ENCODE peak calls at places on chromosomes 16 and 17, in eight cellular contexts. One of them, this sample, is unnamed.

GRCh38 chr16:749010-749409 is 8.2 kb upstream of the CIAO3 start:
- DNase-seq in IMR-90: peak; percentile 81
- DNase-seq in tibial nerve: no peak
- DNase-seq in body of pancreas: no peak
- DNase-seq in transverse colon: no peak
- DNase-seq in adrenal gland: no peak
- DNase-seq in heart left ventricle: no peak
- DNase-seq in vagina: no peak
- DNase-seq in this sample: no peak

GRCh38 chr17:2089021-2089422 is 34.1 kb downstream of the HIC1 start:
- DNase-seq in IMR-90: peak; percentile 73
- DNase-seq in tibial nerve: no peak
- DNase-seq in body of pancreas: no peak
- DNase-seq in transverse colon: no peak
- DNase-seq in adrenal gland: no peak
- DNase-seq in heart left ventricle: no peak
- DNase-seq in vagina: no peak
- DNase-seq in this sample: no peak

GRCh38 chr16:53912155-53912554 is 208.2 kb downstream of the FTO start:
- DNase-seq in IMR-90: no peak
- DNase-seq in tibial nerve: no peak
- DNase-seq in body of pancreas: no peak
- DNase-seq in transverse colon: no peak
- DNase-seq in adrenal gland: no peak
- DNase-seq in heart left ventricle: no peak
- DNase-seq in vagina: no peak
- DNase-seq in this sample: no peak

GRCh38 chr17:73474370-73474988 is 162.7 kb upstream of the CDC42EP4 start:
- DNase-seq in IMR-90: peak; percentile 39
- DNase-seq in tibial nerve: peak; percentile 21
- DNase-seq in body of pancreas: peak; percentile 80
- DNase-seq in transverse colon: peak; percentile 67
- DNase-seq in adrenal gland: peak; percentile 84
- DNase-seq in heart left ventricle: peak; percentile 86
- DNase-seq in vagina: no peak
- DNase-seq in this sample: no peak

GRCh38 chr17:81641825-81642489 is 5.0 kb downstream of the TSPAN10 start:
- DNase-seq in IMR-90: peak; percentile 77
- DNase-seq in tibial nerve: no peak
- DNase-seq in body of pancreas: no peak
- DNase-seq in transverse colon: no peak
- DNase-seq in adrenal gland: peak; percentile 43
- DNase-seq in heart left ventricle: no peak
- DNase-seq in vagina: no peak
- DNase-seq in this sample: no peak

GRCh38 chr17:47423406-47424295 is 99.9 kb downstream of the EFCAB13 start:
- DNase-seq in IMR-90: no peak
- DNase-seq in tibial nerve: no peak
- DNase-seq in body of pancreas: peak; percentile 31
- DNase-seq in transverse colon: peak; percentile 58
- DNase-seq in adrenal gland: peak; percentile 22
- DNase-seq in heart left ventricle: peak; percentile 4
- DNase-seq in vagina: no peak
- DNase-seq in this sample: peak; percentile 18

GRCh38 chr16:66931665-66932064 is 2.5 kb downstream of the CIAO2B start:
- DNase-seq in IMR-90: no peak
- DNase-seq in tibial nerve: no peak
- DNase-seq in body of pancreas: no peak
- DNase-seq in transverse colon: no peak
- DNase-seq in adrenal gland: no peak
- DNase-seq in heart left ventricle: no peak
- DNase-seq in vagina: no peak
- DNase-seq in this sample: no peak

GRCh38 chr17:41906465-41907184 is 12.1 kb downstream of the ACLY start:
- DNase-seq in IMR-90: peak; percentile 35
- DNase-seq in tibial nerve: no peak
- DNase-seq in body of pancreas: no peak
- DNase-seq in transverse colon: no peak
- DNase-seq in adrenal gland: peak; percentile 56
- DNase-seq in heart left ventricle: no peak
- DNase-seq in vagina: no peak
- DNase-seq in this sample: no peak

GRCh38 chr16:85673529-85674417 is 15.0 kb downstream of the GINS2 start:
- DNase-seq in IMR-90: peak; percentile 75
- DNase-seq in tibial nerve: no peak
- DNase-seq in body of pancreas: peak; percentile 93
- DNase-seq in transverse colon: no peak
- DNase-seq in adrenal gland: peak; percentile 95
- DNase-seq in heart left ventricle: peak; percentile 69
- DNase-seq in vagina: no peak
- DNase-seq in this sample: no peak

GRCh38 chr17:43584666-43585102 is 38.5 kb upstream of the ETV4 start:
- DNase-seq in IMR-90: peak; percentile 52
- DNase-seq in tibial nerve: no peak
- DNase-seq in body of pancreas: no peak
- DNase-seq in transverse colon: no peak
- DNase-seq in adrenal gland: peak; percentile 56
- DNase-seq in heart left ventricle: no peak
- DNase-seq in vagina: no peak
- DNase-seq in this sample: no peak

GRCh38 chr16:66858740-66859396 is 14.7 kb downstream of the CA7 start:
- DNase-seq in IMR-90: peak; percentile 49
- DNase-seq in tibial nerve: no peak
- DNase-seq in body of pancreas: peak; percentile 47
- DNase-seq in transverse colon: no peak
- DNase-seq in adrenal gland: peak; percentile 93
- DNase-seq in heart left ventricle: peak; percentile 57
- DNase-seq in vagina: no peak
- DNase-seq in this sample: no peak

GRCh38 chr16:86668136-86668535 is 89.8 kb downstream of the FOXL1 start:
- DNase-seq in IMR-90: peak; percentile 77
- DNase-seq in tibial nerve: no peak
- DNase-seq in body of pancreas: no peak
- DNase-seq in transverse colon: no peak
- DNase-seq in adrenal gland: no peak
- DNase-seq in heart left ventricle: peak; percentile 44
- DNase-seq in vagina: no peak
- DNase-seq in this sample: no peak

GRCh38 chr17:27944546-27945332 is 51.6 kb upstream of the LYRM9 start:
- DNase-seq in IMR-90: no peak
- DNase-seq in tibial nerve: no peak
- DNase-seq in body of pancreas: no peak
- DNase-seq in transverse colon: no peak
- DNase-seq in adrenal gland: no peak
- DNase-seq in heart left ventricle: no peak
- DNase-seq in vagina: no peak
- DNase-seq in this sample: no peak

GRCh38 chr17:36593651-36594316 is 2.1 kb downstream of the DHRS11 start:
- DNase-seq in IMR-90: no peak
- DNase-seq in tibial nerve: no peak
- DNase-seq in body of pancreas: no peak
- DNase-seq in transverse colon: peak; percentile 30
- DNase-seq in adrenal gland: no peak
- DNase-seq in heart left ventricle: no peak
- DNase-seq in vagina: no peak
- DNase-seq in this sample: no peak

GRCh38 chr17:40956401-40957254 is 10.1 kb downstream of the KRT39 start:
- DNase-seq in IMR-90: peak; percentile 100
- DNase-seq in tibial nerve: no peak
- DNase-seq in body of pancreas: no peak
- DNase-seq in transverse colon: no peak
- DNase-seq in adrenal gland: no peak
- DNase-seq in heart left ventricle: no peak
- DNase-seq in vagina: no peak
- DNase-seq in this sample: no peak

GRCh38 chr17:48236681-48237134 is 129.1 kb downstream of the SNX11 start:
- DNase-seq in IMR-90: peak; percentile 69
- DNase-seq in tibial nerve: no peak
- DNase-seq in body of pancreas: no peak
- DNase-seq in transverse colon: no peak
- DNase-seq in adrenal gland: peak; percentile 44
- DNase-seq in heart left ventricle: no peak
- DNase-seq in vagina: no peak
- DNase-seq in this sample: no peak

GRCh38 chr16:911604-912321 is 59.0 kb downstream of the LMF1 start:
- DNase-seq in IMR-90: no peak
- DNase-seq in tibial nerve: no peak
- DNase-seq in body of pancreas: no peak
- DNase-seq in transverse colon: no peak
- DNase-seq in adrenal gland: no peak
- DNase-seq in heart left ventricle: no peak
- DNase-seq in vagina: no peak
- DNase-seq in this sample: no peak

GRCh38 chr16:8867483-8868271 is 1.1 kb downstream of the CARHSP1 start:
- DNase-seq in IMR-90: no peak
- DNase-seq in tibial nerve: peak; percentile 56
- DNase-seq in body of pancreas: peak; percentile 68
- DNase-seq in transverse colon: peak; percentile 73
- DNase-seq in adrenal gland: peak; percentile 51
- DNase-seq in heart left ventricle: peak; percentile 51
- DNase-seq in vagina: no peak
- DNase-seq in this sample: no peak

GRCh38 chr17:72430611-72431432 is 310.0 kb downstream of the SOX9 start:
- DNase-seq in IMR-90: no peak
- DNase-seq in tibial nerve: no peak
- DNase-seq in body of pancreas: no peak
- DNase-seq in transverse colon: peak; percentile 77
- DNase-seq in adrenal gland: no peak
- DNase-seq in heart left ventricle: no peak
- DNase-seq in vagina: no peak
- DNase-seq in this sample: no peak

GRCh38 chr17:35069311-35069710 is 5.8 kb upstream of the RFFL start:
- DNase-seq in IMR-90: peak; percentile 66
- DNase-seq in tibial nerve: no peak
- DNase-seq in body of pancreas: no peak
- DNase-seq in transverse colon: no peak
- DNase-seq in adrenal gland: no peak
- DNase-seq in heart left ventricle: no peak
- DNase-seq in vagina: no peak
- DNase-seq in this sample: no peak
- TF ChIP-seq POLR2A in IMR-90: no peak
- TF ChIP-seq POLR2A in tibial nerve: no peak
- TF ChIP-seq POLR2A in body of pancreas: no peak
- TF ChIP-seq POLR2A in transverse colon: no peak
- TF ChIP-seq POLR2A in adrenal gland: no peak
- TF ChIP-seq POLR2A in heart left ventricle: no peak
- TF ChIP-seq POLR2A in vagina: no peak
- TF ChIP-seq POLR2A in this sample: no peak

GRCh38 chr16:2866422-2866821 is 8.5 kb upstream of the PRSS22 start:
- DNase-seq in IMR-90: no peak
- DNase-seq in tibial nerve: no peak
- DNase-seq in body of pancreas: no peak
- DNase-seq in transverse colon: no peak
- DNase-seq in adrenal gland: no peak
- DNase-seq in heart left ventricle: no peak
- DNase-seq in vagina: no peak
- DNase-seq in this sample: no peak

GRCh38 chr16:2867661-2867986 is 9.7 kb upstream of the PRSS22 start:
- DNase-seq in IMR-90: no peak
- DNase-seq in tibial nerve: no peak
- DNase-seq in body of pancreas: no peak
- DNase-seq in transverse colon: no peak
- DNase-seq in adrenal gland: no peak
- DNase-seq in heart left ventricle: no peak
- DNase-seq in vagina: no peak
- DNase-seq in this sample: no peak

GRCh38 chr16:2869502-2870064 is 11.6 kb upstream of the PRSS22 start:
- DNase-seq in IMR-90: no peak
- DNase-seq in tibial nerve: no peak
- DNase-seq in body of pancreas: no peak
- DNase-seq in transverse colon: no peak
- DNase-seq in adrenal gland: no peak
- DNase-seq in heart left ventricle: no peak
- DNase-seq in vagina: no peak
- DNase-seq in this sample: no peak

GRCh38 chr16:2871926-2872325 is 11.1 kb upstream of the FLYWCH2 start:
- DNase-seq in IMR-90: no peak
- DNase-seq in tibial nerve: no peak
- DNase-seq in body of pancreas: no peak
- DNase-seq in transverse colon: no peak
- DNase-seq in adrenal gland: no peak
- DNase-seq in heart left ventricle: no peak
- DNase-seq in vagina: no peak
- DNase-seq in this sample: no peak

GRCh38 chr16:2867987-2868789 is 10.2 kb upstream of the PRSS22 start:
- DNase-seq in IMR-90: peak; percentile 93
- DNase-seq in tibial nerve: peak; percentile 92
- DNase-seq in body of pancreas: peak; percentile 94
- DNase-seq in transverse colon: peak; percentile 97
- DNase-seq in adrenal gland: peak; percentile 97
- DNase-seq in heart left ventricle: peak; percentile 93
- DNase-seq in vagina: no peak
- DNase-seq in this sample: peak; percentile 99
- TF ChIP-seq POLR2A in IMR-90: peak; percentile 67
- TF ChIP-seq POLR2A in tibial nerve: peak; percentile 36
- TF ChIP-seq POLR2A in body of pancreas: peak; percentile 17
- TF ChIP-seq POLR2A in transverse colon: peak; percentile 16
- TF ChIP-seq POLR2A in adrenal gland: peak; percentile 72
- TF ChIP-seq POLR2A in heart left ventricle: peak; percentile 50
- TF ChIP-seq POLR2A in vagina: peak; percentile 9
- TF ChIP-seq POLR2A in this sample: peak; percentile 89

GRCh38 chr17:19305761-19306159 is 56.8 kb downstream of the B9D1 start:
- DNase-seq in IMR-90: no peak
- DNase-seq in tibial nerve: no peak
- DNase-seq in body of pancreas: no peak
- DNase-seq in transverse colon: no peak
- DNase-seq in adrenal gland: no peak
- DNase-seq in heart left ventricle: no peak
- DNase-seq in vagina: no peak
- DNase-seq in this sample: no peak
- TF ChIP-seq POLR2A in IMR-90: no peak
- TF ChIP-seq POLR2A in tibial nerve: no peak
- TF ChIP-seq POLR2A in body of pancreas: no peak
- TF ChIP-seq POLR2A in transverse colon: no peak
- TF ChIP-seq POLR2A in adrenal gland: no peak
- TF ChIP-seq POLR2A in heart left ventricle: no peak
- TF ChIP-seq POLR2A in vagina: no peak
- TF ChIP-seq POLR2A in this sample: no peak

GRCh38 chr17:61400786-61401279 is 1.2 kb downstream of the TBX2 start:
- DNase-seq in IMR-90: no peak
- DNase-seq in tibial nerve: no peak
- DNase-seq in body of pancreas: no peak
- DNase-seq in transverse colon: no peak
- DNase-seq in adrenal gland: no peak
- DNase-seq in heart left ventricle: no peak
- DNase-seq in vagina: no peak
- DNase-seq in this sample: no peak

GRCh38 chr17:61401280-61402072 is 1.8 kb downstream of the TBX2 start:
- DNase-seq in IMR-90: peak; percentile 54
- DNase-seq in tibial nerve: no peak
- DNase-seq in body of pancreas: no peak
- DNase-seq in transverse colon: no peak
- DNase-seq in adrenal gland: no peak
- DNase-seq in heart left ventricle: no peak
- DNase-seq in vagina: no peak
- DNase-seq in this sample: no peak

GRCh38 chr17:61398721-61399130 is 917 bp upstream of the TBX2 start:
- DNase-seq in IMR-90: peak; percentile 28
- DNase-seq in tibial nerve: no peak
- DNase-seq in body of pancreas: no peak
- DNase-seq in transverse colon: no peak
- DNase-seq in adrenal gland: no peak
- DNase-seq in heart left ventricle: no peak
- DNase-seq in vagina: no peak
- DNase-seq in this sample: no peak

GRCh38 chr17:61400058-61400785 is 579 bp downstream of the TBX2 start:
- DNase-seq in IMR-90: peak; percentile 40
- DNase-seq in tibial nerve: no peak
- DNase-seq in body of pancreas: no peak
- DNase-seq in transverse colon: no peak
- DNase-seq in adrenal gland: no peak
- DNase-seq in heart left ventricle: no peak
- DNase-seq in vagina: no peak
- DNase-seq in this sample: no peak

GRCh38 chr17:61399131-61400057 is at the start of gene TBX2:
- DNase-seq in IMR-90: peak; percentile 96
- DNase-seq in tibial nerve: peak; percentile 88
- DNase-seq in body of pancreas: peak; percentile 50
- DNase-seq in transverse colon: peak; percentile 55
- DNase-seq in adrenal gland: peak; percentile 60
- DNase-seq in heart left ventricle: peak; percentile 87
- DNase-seq in vagina: no peak
- DNase-seq in this sample: no peak
- TF ChIP-seq POLR2A in IMR-90: peak; percentile 85
- TF ChIP-seq POLR2A in tibial nerve: peak; percentile 71
- TF ChIP-seq POLR2A in body of pancreas: no peak
- TF ChIP-seq POLR2A in transverse colon: no peak
- TF ChIP-seq POLR2A in adrenal gland: no peak
- TF ChIP-seq POLR2A in heart left ventricle: peak; percentile 50
- TF ChIP-seq POLR2A in vagina: peak; percentile 44
- TF ChIP-seq POLR2A in this sample: no peak